ENCODE peak calls at places on chromosome 12, in four cellular contexts. F is breast epithelium, R is BJ, D is ovary. W is an unnamed sample.

GRCh38 chr12:127081058-127081457 is 1185.9 kb upstream of the TMEM132C start:
- DNase-seq in F (no peak), R (no peak), D (no peak), W (no peak)

GRCh38 chr12:64178122-64178521 is 44.0 kb downstream of the KICS2 start:
- DNase-seq in F (no peak), R (peak), D (no peak), W (no peak)

GRCh38 chr12:47740536-47741339 is 15.4 kb upstream of the ENDOU start:
- DNase-seq in F (no peak), R (no peak), D (no peak), W (no peak)

GRCh38 chr12:11723993-11724392 is 74.5 kb downstream of the ETV6 start:
- DNase-seq in F (no peak), R (no peak), D (no peak), W (no peak)

GRCh38 chr12:2179953-2180736 is 127.4 kb downstream of the CACNA1C start:
- DNase-seq in F (peak), R (peak), D (peak), W (no peak)

GRCh38 chr12:4717806-4718205 is 2.4 kb upstream of the GALNT8 start:
- DNase-seq in F (no peak), R (no peak), D (no peak), W (no peak)

GRCh38 chr12:26878661-26879119 is 45.7 kb upstream of the ITPR2 start:
- DNase-seq in F (peak), R (no peak), D (peak), W (peak)

GRCh38 chr12:44015333-44015941 is 179.6 kb downstream of the TMEM117 start:
- DNase-seq in F (no peak), R (peak), D (no peak), W (no peak)

GRCh38 chr12:132474237-132474741 is 15.7 kb upstream of the FBRSL1 start:
- DNase-seq in F (no peak), R (no peak), D (peak), W (no peak)

GRCh38 chr12:133081408-133081806 is 684 bp downstream of the ZNF140 start:
- DNase-seq in F (peak), R (no peak), D (peak), W (no peak)

GRCh38 chr12:119412811-119413794 is 78.6 kb downstream of the CCDC60 start:
- DNase-seq in F (no peak), R (peak), D (peak), W (peak)

GRCh38 chr12:75756771-75757170 is 245.4 kb upstream of the KRR1 start:
- DNase-seq in F (no peak), R (no peak), D (no peak), W (no peak)

GRCh38 chr12:18139989-18140596 is 50.1 kb upstream of the RERGL start:
- DNase-seq in F (no peak), R (no peak), D (no peak), W (no peak)

GRCh38 chr12:4355843-4356327 is 23.6 kb downstream of the FGF23 start:
- DNase-seq in F (no peak), R (no peak), D (no peak), W (peak)

GRCh38 chr12:101781834-101782543 is 42.7 kb upstream of the SYCP3 start:
- DNase-seq in F (no peak), R (peak), D (no peak), W (no peak)

GRCh38 chr12:26125451-26126339 is 858 bp upstream of the BHLHE41 start:
- DNase-seq in F (peak), R (no peak), D (peak), W (peak)

GRCh38 chr12:1838994-1839365 is 18.6 kb downstream of the LRTM2 start:
- DNase-seq in F (no peak), R (no peak), D (no peak), W (peak)

GRCh38 chr12:45705404-45705803 is 24.1 kb upstream of the ARID2 start:
- DNase-seq in F (no peak), R (no peak), D (no peak), W (no peak)

GRCh38 chr12:3655331-3655900 is 97.5 kb downstream of the CRACR2A start:
- DNase-seq in F (no peak), R (no peak), D (no peak), W (peak)

DNA sequence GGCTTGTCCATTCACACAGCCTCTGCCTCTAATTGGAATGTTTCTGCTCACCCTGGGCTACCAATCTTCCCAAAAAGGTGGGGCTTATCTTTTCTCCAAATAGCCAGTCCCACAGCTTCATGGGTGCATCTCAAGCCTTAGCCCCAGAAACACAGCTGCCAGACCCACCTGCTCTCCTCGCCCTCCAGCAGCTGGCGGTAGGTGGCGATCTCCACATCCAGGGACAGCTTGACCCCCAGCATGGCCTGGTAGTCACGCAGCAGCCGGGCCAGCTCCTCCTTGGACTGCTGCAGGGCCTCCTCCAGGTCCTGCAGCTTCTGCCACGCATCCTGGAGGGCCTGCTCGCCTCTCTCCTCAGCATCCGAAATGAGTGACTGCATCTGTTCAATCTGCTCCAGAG is 11.1 kb downstream of the KRT77 start:
- DNase-seq in F (no peak), R (no peak), D (no peak), W (peak)
- TF ChIP-seq CTCF in F (no peak), R (no peak), D (no peak), W (no peak)

DNA sequence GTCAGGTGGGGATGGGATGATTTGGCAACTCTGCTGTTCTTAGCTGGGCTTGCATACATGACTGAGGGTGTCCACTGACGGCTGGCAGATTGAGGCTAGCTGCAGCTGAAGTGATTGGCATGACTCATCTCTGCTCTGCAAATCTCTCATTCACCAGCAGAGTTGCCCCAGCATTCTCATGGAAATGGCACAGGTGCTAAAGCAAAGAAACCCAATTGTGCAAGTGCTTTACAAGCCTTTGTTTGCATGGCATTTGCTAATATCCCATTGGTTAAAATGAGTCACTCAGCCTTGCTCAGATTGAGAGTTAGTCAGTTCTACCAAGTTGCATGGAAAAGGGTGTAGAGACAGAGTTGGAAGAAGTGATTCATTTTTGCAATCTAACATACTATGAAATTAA is 389.7 kb upstream of the FAR2 start:
- DNase-seq in F (no peak), R (no peak), D (no peak), W (no peak)
- TF ChIP-seq CTCF in F (no peak), R (no peak), D (no peak), W (no peak)

DNA sequence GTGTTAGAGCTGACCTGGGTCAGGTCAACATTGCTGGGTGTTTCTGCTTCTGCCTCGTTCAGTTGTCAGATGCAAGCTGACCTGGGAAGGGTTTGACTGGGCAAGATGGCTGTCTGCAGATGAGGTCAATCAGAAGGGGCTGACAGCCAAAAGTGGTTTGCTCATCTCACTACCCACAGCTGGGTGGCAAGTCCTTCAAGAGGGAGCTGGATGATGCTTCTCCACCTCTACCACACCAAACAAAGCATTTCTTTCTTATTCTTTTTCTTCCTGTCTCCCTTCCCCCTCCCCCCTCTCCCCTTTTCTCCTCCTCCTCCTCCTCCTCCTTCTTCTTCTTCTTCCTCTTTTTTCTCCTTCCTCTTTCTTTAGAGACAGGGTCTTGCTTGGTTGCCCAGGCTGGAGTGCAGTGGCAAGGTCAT is 268.2 kb upstream of the PLEKHG7 start:
- DNase-seq in F (no peak), R (no peak), D (no peak), W (no peak)
- TF ChIP-seq CTCF in F (no peak), R (no peak), D (no peak), W (no peak)

GRCh38 chr12:111687255-111687654 is 1.4 kb downstream of the ACAD10 start:
- DNase-seq in F (no peak), R (no peak), D (no peak), W (no peak)
- TF ChIP-seq CTCF in F (no peak), R (no peak), D (no peak), W (no peak)

DNA sequence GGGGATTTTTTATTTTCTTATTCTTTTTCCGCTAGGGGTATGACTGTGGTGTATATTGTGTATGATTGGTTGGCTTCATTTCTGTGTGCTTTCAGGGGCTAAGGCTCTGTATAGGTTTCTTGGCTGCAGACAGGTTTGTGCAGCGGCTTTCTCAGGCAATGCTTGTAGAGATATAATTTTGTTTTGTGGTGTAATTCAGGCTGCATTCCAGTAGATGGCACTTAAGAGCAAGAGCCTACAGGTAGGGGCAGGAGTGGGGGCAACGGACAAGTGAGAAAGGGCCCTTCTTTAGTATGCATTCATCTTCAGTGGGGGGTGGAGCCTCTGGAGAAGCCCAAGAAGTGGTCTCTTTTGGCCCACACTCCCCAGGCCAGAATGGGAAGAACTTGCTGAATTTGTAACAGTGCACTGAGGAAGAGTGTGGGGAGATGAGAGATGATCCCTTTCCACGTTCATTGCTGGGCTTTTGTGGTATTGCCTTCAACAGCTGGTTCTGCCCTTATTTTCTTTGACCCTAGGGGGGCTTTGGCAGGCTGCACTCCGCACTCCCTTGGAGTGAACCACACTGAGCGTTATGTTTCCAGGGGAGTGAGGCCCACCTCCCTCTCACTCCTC is 78.6 kb downstream of the IFNG-AS1 start:
- DNase-seq in F (no peak), R (no peak), D (no peak), W (no peak)
- TF ChIP-seq CTCF in F (no peak), R (peak), D (no peak), W (no peak)

GRCh38 chr12:16606117-16606200 is at the start of gene LMO3:
- DNase-seq in F (no peak), R (no peak), D (no peak), W (no peak)

GRCh38 chr12:16606936-16607335 is 974 bp upstream of the LMO3 start:
- DNase-seq in F (no peak), R (no peak), D (no peak), W (no peak)

GRCh38 chr12:16605666-16606116 is 271 bp downstream of the LMO3 start:
- DNase-seq in F (no peak), R (no peak), D (no peak), W (no peak)

GRCh38 chr12:16604853-16605252 is 1.1 kb downstream of the LMO3 start:
- DNase-seq in F (no peak), R (no peak), D (no peak), W (peak)

DNA sequence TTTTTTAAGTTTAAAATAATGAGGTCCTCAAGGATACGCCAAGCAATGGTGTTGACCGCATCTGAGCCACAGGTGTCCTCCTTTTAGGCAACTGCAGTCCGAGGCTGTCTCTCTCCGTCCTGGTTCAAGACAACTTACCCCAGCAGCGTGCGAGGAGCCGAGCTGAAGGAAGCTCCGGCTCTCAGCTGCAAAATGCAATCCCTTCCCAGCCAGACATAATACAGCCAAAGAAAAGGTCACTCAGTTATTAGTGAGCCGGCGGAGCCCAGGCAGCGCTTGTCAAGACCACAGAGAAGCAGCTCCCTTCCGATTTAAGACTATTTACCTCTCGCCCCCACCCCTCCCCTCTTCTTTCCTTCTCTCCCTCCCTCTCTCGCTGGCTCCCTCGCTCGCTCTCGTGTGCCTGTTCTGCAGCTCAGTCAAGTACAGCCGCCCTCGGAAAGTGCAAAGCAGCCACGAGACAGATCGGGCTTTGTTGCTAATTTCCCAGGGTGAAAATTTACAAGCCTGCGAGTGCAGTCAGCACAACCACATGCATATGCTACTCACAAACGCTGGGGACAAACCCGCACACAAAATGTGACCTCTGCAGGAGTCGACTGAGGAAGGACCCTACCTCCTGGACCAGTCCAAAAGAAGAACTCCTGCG is 363 bp upstream of the LMO3 start:
- DNase-seq in F (no peak), R (no peak), D (no peak), W (peak)
- TF ChIP-seq CTCF in F (no peak), R (no peak), D (no peak), W (no peak)

DNA sequence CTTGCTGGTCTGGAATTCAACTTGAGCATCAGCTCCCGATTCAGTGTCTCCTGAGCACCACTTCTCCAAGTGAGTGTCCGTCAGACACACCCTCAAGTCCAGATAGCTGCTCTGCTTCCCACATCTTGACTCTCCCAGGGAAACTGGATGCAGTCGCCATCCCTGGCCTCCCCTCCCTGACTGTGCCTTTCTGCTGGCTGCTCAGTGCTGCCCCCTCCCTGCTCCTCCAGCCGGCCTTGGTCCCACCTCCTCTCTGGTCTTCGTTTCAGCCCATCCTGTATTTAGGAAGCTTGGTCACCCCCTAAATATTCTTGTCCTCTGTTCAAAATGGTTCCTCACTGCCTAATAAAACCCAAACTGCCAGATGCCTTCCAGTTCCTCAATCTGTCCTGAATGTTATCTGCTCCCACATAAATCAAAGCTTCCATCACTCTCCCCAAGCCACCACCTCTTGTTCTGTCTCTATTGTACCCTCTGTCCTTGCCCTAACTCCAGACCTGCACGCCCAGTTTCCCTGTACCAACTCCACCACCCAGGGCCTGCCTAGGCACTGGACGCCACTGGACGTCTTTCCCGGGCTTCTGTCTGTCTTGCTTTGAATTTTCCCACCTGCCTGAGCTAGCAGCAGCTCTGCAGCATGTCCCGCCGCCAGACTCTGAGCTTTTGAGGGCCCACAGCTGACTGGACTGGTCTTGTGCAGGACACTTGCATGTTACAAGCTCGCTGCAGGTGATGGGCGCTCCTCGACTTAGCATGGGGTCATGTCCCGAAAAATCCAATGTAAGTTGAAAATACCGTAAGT is 33.8 kb downstream of the CCDC92 start:
- DNase-seq in F (no peak), R (no peak), D (no peak), W (peak)
- TF ChIP-seq CTCF in F (no peak), R (peak), D (no peak), W (peak)

GRCh38 chr12:57744777-57745484 is at the start of gene TSPAN31:
- DNase-seq in F (peak), R (peak), D (peak), W (peak)
- TF ChIP-seq CTCF in F (peak), R (no peak), D (no peak), W (no peak)

DNA sequence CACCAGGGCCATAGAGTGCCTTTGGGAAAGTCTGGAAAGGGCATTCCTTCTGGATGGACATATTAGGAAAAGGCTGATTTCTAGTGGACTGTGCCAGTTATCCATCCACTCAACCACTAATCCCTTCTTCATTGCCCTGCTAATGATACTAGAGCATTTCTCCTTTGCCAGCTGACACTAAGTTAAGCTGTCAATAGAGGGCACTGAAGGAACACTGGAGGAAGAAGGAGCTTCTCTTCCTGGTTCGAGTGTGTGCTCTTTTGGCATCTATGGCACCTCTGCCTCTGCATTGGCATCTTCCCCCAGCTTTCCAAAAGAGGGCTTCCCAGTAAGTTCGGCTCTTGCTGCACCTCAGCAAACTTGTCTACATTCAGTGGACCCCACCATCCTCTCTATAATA is 165.4 kb downstream of the DERA start:
- DNase-seq in F (no peak), R (no peak), D (no peak), W (no peak)
- TF ChIP-seq CTCF in F (peak), R (peak), D (no peak), W (no peak)

DNA sequence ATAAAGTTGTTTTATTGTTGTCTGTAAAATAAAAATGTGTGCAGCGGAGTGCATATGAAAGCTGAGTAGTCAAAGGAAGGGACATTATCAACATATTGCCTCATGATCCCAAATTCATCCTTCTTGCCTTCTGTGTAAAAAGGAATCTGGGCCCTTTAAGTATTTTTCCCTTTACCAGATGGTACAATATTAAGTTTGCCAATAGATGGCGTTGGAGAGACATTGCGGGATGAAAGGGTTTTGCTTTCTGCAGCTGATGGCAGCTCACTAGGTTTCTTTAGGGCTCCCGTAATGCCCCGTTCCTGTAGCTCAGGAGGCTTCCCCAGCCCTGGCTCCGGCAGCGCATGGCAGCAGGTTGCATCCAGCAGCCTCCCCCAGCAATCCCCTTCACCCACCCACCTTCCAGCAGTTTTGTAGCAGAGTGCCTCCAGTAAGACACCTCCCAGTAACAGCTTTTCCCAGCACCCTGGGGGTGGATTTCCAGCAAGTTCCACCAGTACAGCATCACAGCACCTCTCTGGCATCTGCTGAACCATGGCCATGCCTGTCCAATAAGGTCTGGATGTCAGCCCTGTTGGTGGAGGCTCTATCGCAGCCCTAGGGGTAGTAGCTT is 354.4 kb downstream of the MED13L start:
- DNase-seq in F (no peak), R (no peak), D (no peak), W (no peak)
- TF ChIP-seq CTCF in F (no peak), R (no peak), D (no peak), W (peak)